ENCODE peak calls at places on chromosomes 3 and 15, in five cellular contexts. H is uterus; R is CD4-positive, CD25-positive, alpha-beta regulatory T cell; J is tibial nerve; G is MM.1S. W is an unnamed sample. For H3K4me1, the result is how much of the 10 kb centered on the place peaks cover.

GRCh38 chr3:66039590-66039887 is 821 bp upstream of the MAGI1 start:
- DNase-seq in H (peak), R (no peak), G (no peak), J (no peak), W (no peak)

GRCh38 chr3:123063034-123063433 is 3.8 kb upstream of the PDIA5 start:
- DNase-seq in H (no peak), G (no peak), R (no peak), J (no peak), W (no peak)

GRCh38 chr3:159806412-159806811 is 182.2 kb upstream of the IL12A start:
- DNase-seq in J (no peak), R (no peak), H (peak), G (no peak), W (no peak)

GRCh38 chr15:58065011-58065444 is 483 bp downstream of the ALDH1A2 start:
- DNase-seq in G (no peak), H (peak), R (no peak), J (no peak), W (no peak)

GRCh38 chr15:90664650-90665287 is 52.4 kb upstream of the BLM start:
- DNase-seq in G (no peak), J (no peak), R (no peak), H (peak), W (no peak)

GRCh38 chr3:72336821-72337479 is 511.3 kb downstream of the SHQ1 start:
- DNase-seq in G (no peak), J (peak), H (peak), R (no peak), W (no peak)

GRCh38 chr15:33309602-33310276 is 1.0 kb upstream of the RYR3 start:
- DNase-seq in R (no peak), H (peak), G (peak), J (no peak), W (no peak)

GRCh38 chr3:152554980-152555379 is 280.0 kb upstream of the P2RY1 start:
- DNase-seq in R (no peak), H (no peak), G (no peak), J (peak), W (no peak)

GRCh38 chr15:99143655-99144610 is 39.1 kb downstream of the SYNM start:
- DNase-seq in G (no peak), R (no peak), H (peak), J (peak), W (no peak)

GRCh38 chr3:172617013-172617706 is 93.7 kb downstream of the NCEH1 start:
- DNase-seq in J (no peak), H (no peak), R (no peak), G (no peak), W (no peak)

GRCh38 chr3:192913540-192913939 is 4.1 kb downstream of the MB21D2 start:
- DNase-seq in H (no peak), J (no peak), G (no peak), R (no peak), W (no peak)

GRCh38 chr15:62138124-62138523 is 27.0 kb downstream of the C2CD4B start:
- DNase-seq in R (no peak), H (peak), G (no peak), J (no peak), W (no peak)

GRCh38 chr3:185422677-185423076 is 59.7 kb downstream of the MAP3K13 start:
- DNase-seq in J (no peak), H (no peak), G (peak), R (no peak), W (no peak)

GRCh38 chr3:14988988-14989394 is 41.6 kb downstream of the NR2C2 start:
- DNase-seq in G (peak), J (no peak), R (peak), H (no peak), W (no peak)

GRCh38 chr15:48096813-48097212 is 24.0 kb upstream of the SLC24A5 start:
- DNase-seq in G (no peak), J (no peak), H (no peak), R (no peak), W (no peak)

GRCh38 chr15:32959077-32959476 is 235.4 kb downstream of the FMN1 start:
- DNase-seq in J (no peak), R (no peak), G (no peak), H (no peak), W (no peak)

GRCh38 chr15:75659928-75660645 is 12.4 kb downstream of the SNX33 start:
- DNase-seq in J (no peak), G (no peak), H (no peak), R (no peak), W (no peak)

GRCh38 chr3:11733914-11734313 is 90.2 kb upstream of the VGLL4 start:
- DNase-seq in R (no peak), J (no peak), H (no peak), G (no peak), W (no peak)

GRCh38 chr3:161914703-161915102 is 418.1 kb downstream of the OTOL1 start:
- DNase-seq in R (no peak), G (peak), J (peak), H (peak), W (no peak)

GRCh38 chr15:62740141-62741004 is 302.2 kb upstream of the TPM1 start:
- DNase-seq in H (peak), G (no peak), J (no peak), R (no peak), W (no peak)

GRCh38 chr15:40787991-40788390 is 18.2 kb downstream of the C15orf62 start:
- DNase-seq in H (no peak), J (no peak), R (no peak), G (no peak), W (no peak)

GRCh38 chr3:58508437-58508836 is 16.5 kb downstream of the KCTD6 start:
- DNase-seq in J (no peak), R (no peak), G (no peak), H (no peak), W (no peak)

GRCh38 chr15:100328796-100329195 is 13.0 kb downstream of the ADAMTS17 start:
- DNase-seq in R (no peak), H (no peak), J (no peak), G (no peak), W (no peak)

GRCh38 chr15:55407631-55407948 is 569 bp downstream of the CCPG1 start:
- DNase-seq in G (peak), R (no peak), J (no peak), H (no peak), W (no peak)

GRCh38 chr3:182241777-182242556 is 530.2 kb downstream of the SOX2 start:
- DNase-seq in J (peak), H (peak), R (no peak), G (no peak), W (no peak)

GRCh38 chr3:72306800-72307341 is 521.9 kb upstream of the PROK2 start:
- DNase-seq in R (no peak), J (no peak), G (no peak), H (peak), W (no peak)

GRCh38 chr3:40477671-40478070 is 749 bp downstream of the ZNF619 start:
- DNase-seq in H (no peak), J (no peak), R (no peak), G (no peak), W (no peak)

GRCh38 chr3:125116311-125117069 is 60.7 kb upstream of the HEG1 start:
- DNase-seq in H (no peak), G (no peak), R (no peak), J (no peak), W (no peak)

GRCh38 chr3:58299839-58300516 is 6.1 kb upstream of the RPP14 start:
- DNase-seq in G (peak), J (no peak), R (peak), H (no peak), W (no peak)

GRCh38 chr3:64456674-64457073 is 231.1 kb downstream of the ADAMTS9 start:
- DNase-seq in J (no peak), H (no peak), R (no peak), G (no peak), W (no peak)

GRCh38 chr3:43765417-43766030 is 74.8 kb downstream of the ABHD5 start:
- DNase-seq in G (no peak), J (no peak), R (no peak), H (no peak), W (no peak)

GRCh38 chr3:184580376-184580775 is 18.8 kb downstream of the EPHB3 start:
- DNase-seq in G (no peak), R (no peak), H (no peak), J (no peak), W (no peak)

GRCh38 chr3:46854543-46854942 is 8.7 kb downstream of the MYL3 start:
- DNase-seq in J (no peak), H (peak), R (no peak), G (no peak), W (no peak)

DNA sequence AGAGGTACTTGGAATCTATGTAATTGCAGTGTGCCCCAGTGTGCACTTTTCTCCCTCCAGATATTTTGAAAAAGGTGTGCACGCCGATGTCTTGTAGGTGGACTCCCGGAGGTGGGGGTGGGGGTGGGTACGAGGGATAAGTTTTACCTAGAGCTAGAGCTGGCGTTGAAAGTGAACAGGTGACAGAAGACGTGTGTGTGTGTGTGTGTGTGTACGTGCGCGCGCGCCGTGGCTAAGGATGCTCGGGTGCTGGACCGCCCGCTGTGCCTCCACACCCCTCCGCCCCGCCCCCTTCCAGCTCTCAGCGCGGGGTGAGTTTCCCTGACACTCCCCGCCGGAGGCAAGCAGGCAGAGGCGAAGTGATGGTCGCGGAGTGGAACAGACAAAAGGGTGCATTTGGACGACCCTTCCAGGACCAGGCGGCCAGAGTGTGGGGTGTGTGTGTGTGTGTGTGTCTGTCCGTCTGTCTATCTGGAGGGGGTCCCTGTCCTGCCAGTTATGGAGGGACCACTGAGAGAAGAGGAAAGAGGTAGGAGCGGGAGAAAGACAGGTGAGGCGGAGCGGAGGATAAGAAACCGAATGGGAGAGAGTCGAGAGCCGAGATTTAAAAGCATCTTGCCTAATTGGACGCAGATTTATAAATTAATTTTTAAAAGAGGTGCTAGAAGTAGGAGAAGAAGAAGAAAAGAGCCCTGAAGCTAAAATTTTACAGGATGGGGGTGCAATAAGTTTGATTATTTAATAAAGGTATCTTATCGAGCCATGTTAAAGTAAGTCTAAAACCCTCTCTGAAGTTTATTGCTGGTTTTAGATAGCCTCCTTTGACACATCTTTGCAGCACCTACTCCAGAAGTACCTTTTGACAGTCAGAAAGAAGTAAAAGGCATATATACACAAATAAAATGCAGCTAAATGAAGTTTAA is 335.8 kb upstream of the THRB start:
- DNase-seq in J (no peak), G (no peak), H (peak), R (no peak), W (no peak)
- H3K4me3 ChIP-seq in J (no peak), G (no peak), H (peak), R (no peak), W (no peak)

GRCh38 chr3:30656624-30657141 is 50.3 kb downstream of the TGFBR2 start:
- DNase-seq in R (no peak), J (no peak), H (no peak), G (no peak), W (no peak)
- H3K4me1 ChIP-seq in R (half or more), J (half or more), H (under half), G (half or more), W (half or more)

GRCh38 chr15:64535460-64536243 is 75.3 kb downstream of the ZNF609 start:
- DNase-seq in R (no peak), G (no peak), J (no peak), H (no peak), W (no peak)

GRCh38 chr15:64532921-64533320 is 72.5 kb downstream of the ZNF609 start:
- DNase-seq in G (no peak), H (no peak), R (peak), J (no peak), W (no peak)

GRCh38 chr15:64532515-64532914 is 72.1 kb downstream of the ZNF609 start:
- DNase-seq in G (no peak), R (peak), H (no peak), J (no peak), W (no peak)

GRCh38 chr15:64530472-64530871 is 70.1 kb downstream of the ZNF609 start:
- DNase-seq in G (no peak), J (no peak), H (no peak), R (no peak), W (no peak)

DNA sequence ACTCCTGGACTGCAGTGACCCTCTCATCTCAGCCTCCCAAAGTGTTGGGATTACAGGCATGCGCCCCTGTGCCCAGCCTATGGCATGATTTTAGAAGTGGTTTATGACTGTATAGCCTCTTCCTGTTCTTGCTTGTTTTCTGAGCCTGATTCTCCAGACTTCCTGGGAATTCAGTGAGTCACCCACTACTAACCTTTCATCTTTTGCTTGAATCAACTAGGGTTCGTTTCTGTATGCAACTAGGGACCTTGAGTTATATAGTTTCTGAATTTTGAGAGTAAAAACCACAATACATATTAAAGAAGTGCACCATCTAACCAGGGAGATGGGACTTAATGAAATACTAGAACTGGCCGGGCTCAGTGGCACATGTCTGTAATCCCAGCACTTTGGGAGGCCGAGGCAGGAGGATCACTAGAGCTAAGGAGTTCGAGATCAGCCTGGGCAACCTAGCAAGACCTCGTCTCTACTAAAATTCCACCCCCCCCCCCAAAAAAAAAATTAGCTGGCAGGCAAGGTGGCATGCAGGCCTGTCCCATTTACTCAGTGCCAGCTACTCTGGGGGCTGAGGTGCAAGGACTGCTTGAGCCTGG is 76.0 kb downstream of the ZNF609 start:
- DNase-seq in H (no peak), J (no peak), G (no peak), R (peak), W (no peak)
- H3K27ac ChIP-seq in H (no peak), J (no peak), G (no peak), R (no peak), W (no peak)

GRCh38 chr3:149377408-149378111 is at the start of gene TM4SF1:
- DNase-seq in J (peak), H (peak), G (no peak), R (no peak), W (no peak)
- H3K4me3 ChIP-seq in J (peak), H (peak), G (no peak), R (no peak), W (no peak)

DNA sequence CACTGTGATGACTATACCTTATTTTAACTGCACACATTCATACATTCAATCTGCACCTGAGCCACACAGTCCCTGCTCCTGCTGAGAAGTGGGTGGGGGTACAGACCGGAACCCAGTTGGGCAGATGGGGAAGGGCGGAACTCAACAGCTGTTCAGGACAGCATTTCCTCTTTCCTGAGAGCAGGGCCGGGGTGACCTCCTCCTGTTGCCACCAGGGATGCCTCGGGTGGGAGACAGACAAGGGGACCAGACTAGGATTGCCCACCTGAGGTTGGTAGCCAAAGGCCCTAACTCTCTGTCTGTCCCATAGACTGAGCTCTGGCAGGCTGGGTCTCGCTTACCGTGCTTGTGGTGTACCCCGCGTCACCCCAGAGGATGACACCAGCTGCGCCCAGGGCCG is 3.9 kb downstream of the HYAL2 start:
- DNase-seq in J (no peak), H (no peak), G (no peak), R (no peak), W (no peak)
- H3K4me1 ChIP-seq in J (under half), H (under half), G (under half), R (under half), W (under half)

GRCh38 chr3:111952866-111953450 is 25.9 kb upstream of the ABHD10 start:
- DNase-seq in G (no peak), J (no peak), R (no peak), H (no peak), W (no peak)

GRCh38 chr3:111952086-111952485 is 26.7 kb upstream of the ABHD10 start:
- DNase-seq in J (no peak), H (no peak), G (no peak), R (no peak), W (no peak)

GRCh38 chr3:111954228-111954990 is 24.4 kb upstream of the ABHD10 start:
- DNase-seq in G (no peak), J (no peak), R (no peak), H (no peak), W (no peak)

GRCh38 chr3:111949712-111950111 is 29.1 kb upstream of the ABHD10 start:
- DNase-seq in R (no peak), G (no peak), J (no peak), H (no peak), W (no peak)

GRCh38 chr3:111951032-111951431 is 27.8 kb upstream of the ABHD10 start:
- DNase-seq in J (no peak), H (no peak), R (no peak), G (no peak), W (no peak)
- H3K27ac ChIP-seq in J (no peak), H (no peak), R (no peak), G (no peak), W (no peak)